ENCODE peak calls at places on chromosomes 4 and X, in eight cellular contexts. Q is brain microvascular endothelial cell, C is coronary artery, J is foreskin fibroblast, W is BE2C, Y is hepatocyte, N is A673, D is Caco-2. G is an unnamed sample.

GRCh38 chr4:92122911-92123310 is 180.9 kb upstream of the GRID2 start:
- DNase-seq in Q (no peak), C (no peak), J (no peak), W (no peak), Y (no peak), N (no peak), D (no peak), G (no peak)

GRCh38 chr4:76035799-76036389 is at the start of gene CXCL11:
- DNase-seq in Q (no peak), C (no peak), J (no peak), W (no peak), Y (no peak), N (no peak), D (no peak), G (peak; percentile 11)

GRCh38 chr4:44738615-44739014 is 12.3 kb upstream of the GNPDA2 start:
- DNase-seq in Q (peak; percentile 10), C (no peak), J (no peak), W (no peak), Y (peak; percentile 5), N (peak; percentile 31), D (no peak), G (peak; percentile 14)

GRCh38 chrX:13028871-13029336 is 15.5 kb downstream of the FAM9C start:
- DNase-seq in Q (peak; percentile 23), C (no peak), J (no peak), W (no peak), Y (peak; percentile 57), N (no peak), D (peak; percentile 75), G (peak; percentile 15)

GRCh38 chr4:98577956-98578355 is 80.5 kb downstream of the TSPAN5 start:
- DNase-seq in Q (no peak), C (no peak), J (no peak), W (no peak), Y (no peak), N (no peak), D (no peak), G (peak; percentile 23)

GRCh38 chrX:18351774-18352173 is 2.7 kb downstream of the SCML2 start:
- DNase-seq in Q (no peak), C (no peak), J (no peak), W (no peak), Y (no peak), N (peak; percentile 11), D (no peak), G (no peak)

GRCh38 chrX:93932471-93933220 is 258.6 kb downstream of the FAM133A start:
- DNase-seq in Q (no peak), C (no peak), J (no peak), W (no peak), Y (peak; percentile 55), N (no peak), D (no peak), G (no peak)

GRCh38 chr4:4461850-4462249 is 74.9 kb downstream of the NSG1 start:
- DNase-seq in Q (no peak), C (no peak), J (no peak), W (peak; percentile 51), Y (peak; percentile 72), N (no peak), D (peak; percentile 24), G (no peak)

GRCh38 chr4:141180991-141181760 is 39.5 kb upstream of the ZNF330 start:
- DNase-seq in Q (no peak), C (no peak), J (no peak), W (no peak), Y (no peak), N (no peak), D (no peak), G (no peak)

DNA sequence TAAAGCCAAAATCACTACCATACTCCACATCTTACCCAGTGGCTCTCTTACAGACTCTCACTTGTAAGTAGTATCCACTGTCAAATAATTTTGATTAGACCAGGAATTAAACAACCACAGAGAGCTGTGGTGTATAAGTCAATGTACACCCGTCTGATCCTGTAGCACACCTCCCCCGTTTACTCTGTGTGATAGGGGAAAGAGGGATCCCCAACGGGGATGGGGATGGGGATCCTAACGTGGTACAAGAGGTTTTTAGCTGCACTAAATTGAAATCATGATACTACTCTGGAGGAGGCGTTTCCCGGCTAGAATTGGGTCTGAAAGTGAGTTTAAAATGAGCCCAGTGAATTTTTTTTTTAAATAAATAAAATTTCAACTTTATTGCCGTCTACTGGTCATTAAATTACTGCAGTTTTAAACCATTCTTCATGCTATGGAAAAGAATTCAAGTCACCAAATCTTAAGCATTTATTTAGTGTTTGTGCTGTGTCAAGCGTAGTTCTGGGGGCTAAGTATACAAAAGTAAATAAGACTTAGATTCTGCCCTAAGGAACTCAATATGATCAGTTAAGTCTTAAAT is 76.6 kb downstream of the INTS12 start:
- DNase-seq in Q (no peak), C (no peak), J (no peak), W (no peak), Y (no peak), N (no peak), D (no peak), G (no peak)
- H3K4me3 ChIP-seq in Q (no peak overlapping the region), C (no peak overlapping the region), J (no peak overlapping the region), W (no peak overlapping the region), Y (no peak overlapping the region), N (no peak overlapping the region), D (no peak overlapping the region), G (no peak overlapping the region)

DNA sequence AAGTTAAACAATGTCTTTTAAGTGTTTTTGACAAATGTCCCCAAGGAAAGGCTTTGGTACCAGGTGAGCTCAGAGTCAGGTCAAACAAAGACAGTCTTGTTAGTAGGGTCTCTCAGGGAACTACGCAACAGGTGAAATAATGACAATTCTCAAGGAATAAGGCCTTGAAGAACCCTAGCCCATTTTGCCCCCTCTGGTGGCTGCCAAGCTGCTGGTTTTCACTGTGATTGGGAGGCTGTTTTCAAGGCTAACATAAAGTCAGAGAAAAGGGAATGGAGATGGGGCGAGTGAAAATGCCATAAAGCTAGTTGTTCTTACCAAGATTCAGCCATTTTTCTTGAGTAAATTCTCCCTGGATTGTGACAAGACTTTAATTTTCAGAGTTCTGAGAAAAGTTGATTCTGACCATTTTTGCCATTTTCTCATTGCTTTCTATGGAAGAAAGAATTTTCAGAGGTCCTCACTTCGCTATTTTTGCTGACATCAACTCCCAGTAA is 58.7 kb downstream of the RWDD4 start:
- DNase-seq in Q (peak; percentile 6), C (no peak), J (no peak), W (peak; percentile 26), Y (no peak), N (peak; percentile 28), D (peak; percentile 29), G (peak; percentile 22)
- TF ChIP-seq CTCF in Q (peak; percentile 72), C (no peak), J (peak; percentile 39), W (peak; percentile 54), Y (peak; percentile 20), N (peak; percentile 54), D (peak; percentile 48), G (peak; percentile 30)

GRCh38 chrX:40015693-40016092 is 82.1 kb downstream of the BCOR start:
- DNase-seq in Q (no peak), C (no peak), J (no peak), W (no peak), Y (no peak), N (no peak), D (no peak), G (no peak)
- H3K4me3 ChIP-seq in Q (no peak overlapping the region), C (no peak overlapping the region), J (no peak overlapping the region), W (no peak overlapping the region), Y (no peak overlapping the region), N (no peak overlapping the region), D (no peak overlapping the region), G (no peak overlapping the region)

GRCh38 chr4:165378398-165378762 is 428 bp upstream of the CPE start:
- DNase-seq in Q (no peak), C (no peak), J (no peak), W (no peak), Y (no peak), N (no peak), D (no peak), G (no peak)

GRCh38 chr4:165381821-165382373 is 3.1 kb downstream of the CPE start:
- DNase-seq in Q (no peak), C (no peak), J (no peak), W (no peak), Y (no peak), N (no peak), D (no peak), G (no peak)

GRCh38 chr4:165379662-165380061 is 854 bp downstream of the CPE start:
- DNase-seq in Q (peak; percentile 79), C (peak; percentile 75), J (no peak), W (no peak), Y (peak; percentile 46), N (no peak), D (no peak), G (peak; percentile 21)

GRCh38 chr4:165375465-165375864 is 3.3 kb upstream of the CPE start:
- DNase-seq in Q (no peak), C (no peak), J (no peak), W (no peak), Y (no peak), N (no peak), D (no peak), G (no peak)

DNA sequence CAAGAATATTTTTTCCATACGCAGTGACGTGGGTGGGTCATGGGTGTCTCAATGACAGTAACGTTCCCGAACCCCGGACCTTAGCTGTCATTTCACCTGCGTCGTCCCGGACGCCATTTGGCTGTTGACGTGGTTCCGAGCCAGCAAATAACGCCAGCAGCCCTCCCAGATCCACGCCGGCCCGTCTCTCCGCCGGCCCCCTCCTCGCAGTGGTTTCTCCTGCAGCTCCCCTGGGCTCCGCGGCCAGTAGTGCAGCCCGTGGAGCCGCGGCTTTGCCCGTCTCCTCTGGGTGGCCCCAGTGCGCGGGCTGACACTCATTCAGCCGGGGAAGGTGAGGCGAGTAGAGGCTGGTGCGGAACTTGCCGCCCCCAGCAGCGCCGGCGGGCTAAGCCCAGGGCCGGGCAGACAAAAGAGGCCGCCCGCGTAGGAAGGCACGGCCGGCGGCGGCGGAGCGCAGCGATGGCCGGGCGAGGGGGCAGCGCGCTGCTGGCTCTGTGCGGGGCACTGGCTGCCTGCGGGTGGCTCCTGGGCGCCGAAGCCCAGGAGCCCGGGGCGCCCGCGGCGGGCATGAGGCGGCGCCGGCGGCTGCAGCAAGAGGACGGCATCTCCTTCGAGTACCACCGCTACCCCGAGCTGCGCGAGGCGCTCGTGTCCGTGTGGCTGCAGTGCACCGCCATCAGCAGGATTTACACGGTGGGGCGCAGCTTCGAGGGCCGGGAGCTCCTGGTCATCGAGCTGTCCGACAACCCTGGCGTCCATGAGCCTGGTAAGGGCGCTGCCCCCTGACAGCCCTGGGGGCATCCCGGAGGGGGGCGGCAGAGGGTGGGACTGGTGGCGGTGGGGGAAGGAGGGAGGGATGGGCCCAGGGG is at the start of gene CPE:
- DNase-seq in Q (peak; percentile 71), C (peak; percentile 93), J (peak; percentile 52), W (peak; percentile 74), Y (peak; percentile 93), N (peak; percentile 88), D (peak; percentile 87), G (peak; percentile 79)
- TF ChIP-seq CTCF in Q (peak; percentile 69), C (peak; percentile 60), J (peak; percentile 35), W (peak; percentile 32), Y (peak; percentile 39), N (peak; percentile 59), D (peak; percentile 73), G (peak; percentile 56)

DNA sequence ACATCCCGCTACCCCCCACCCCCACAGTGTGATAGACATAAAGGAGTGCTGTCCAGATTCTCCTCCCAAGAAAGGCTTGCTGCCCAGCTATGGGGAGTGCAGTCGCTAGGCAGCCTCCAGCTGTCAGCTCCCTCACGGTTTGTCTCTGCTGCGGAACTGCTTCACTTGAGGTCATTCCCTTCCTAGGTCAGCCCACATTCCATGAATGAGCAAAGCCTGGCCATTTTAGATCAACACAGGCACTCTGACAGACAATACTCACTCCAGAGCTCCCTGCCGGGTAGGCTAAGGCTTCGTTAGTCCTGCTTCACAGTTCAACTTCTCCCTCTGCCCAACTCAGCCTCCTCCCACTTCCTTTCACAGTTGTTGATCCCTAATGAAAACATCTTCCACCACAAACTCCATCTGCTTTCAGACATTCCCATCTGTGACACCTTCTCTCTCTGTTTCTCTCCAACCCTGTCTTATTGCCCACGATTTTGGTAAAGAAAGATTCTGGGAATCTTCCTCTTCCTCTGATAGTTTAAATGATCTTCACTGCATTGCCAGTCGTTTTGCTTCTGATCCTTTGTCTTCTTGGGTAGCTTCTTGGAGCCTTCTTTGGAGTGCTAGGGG is 318.9 kb upstream of the F9 start:
- DNase-seq in Q (no peak), C (no peak), J (no peak), W (no peak), Y (no peak), N (no peak), D (no peak), G (no peak)
- H3K4me3 ChIP-seq in Q (no peak overlapping the region), C (no peak overlapping the region), J (no peak overlapping the region), W (no peak overlapping the region), Y (no peak overlapping the region), N (no peak overlapping the region), D (no peak overlapping the region), G (no peak overlapping the region)